ENCODE peak calls at places on chromosome 1, in nine cellular contexts. L, F, A, M, C, H, O, Z and T are unnamed samples.

GRCh38 chr1:212287261-212287895 is 2.2 kb downstream of the PPP2R5A start:
- DNase-seq in L (no peak), F (no peak), A (no peak), M (no peak), C (no peak), H (no peak), O (no peak), Z (no peak), T (no peak)

GRCh38 chr1:25038699-25039098 is 108.6 kb upstream of the RUNX3 start:
- DNase-seq in L (no peak), F (no peak), A (no peak), M (no peak), C (no peak), H (no peak), O (no peak), Z (no peak), T (no peak)

GRCh38 chr1:159088050-159088449 is 11.5 kb upstream of the AIM2 start:
- DNase-seq in L (no peak), F (no peak), A (no peak), M (no peak), C (no peak), H (peak; percentile 23), O (no peak), Z (no peak), T (no peak)

GRCh38 chr1:113396102-113396501 is 5.8 kb downstream of the MAGI3 start:
- DNase-seq in L (no peak), F (no peak), A (no peak), M (no peak), C (no peak), H (no peak), O (no peak), Z (no peak), T (no peak)

GRCh38 chr1:209651148-209651547 is 1.1 kb downstream of the LAMB3 start:
- DNase-seq in L (peak; percentile 84), F (no peak), A (no peak), M (peak; percentile 50), C (peak; percentile 84), H (peak; percentile 95), O (peak; percentile 87), Z (peak; percentile 94), T (no peak)

GRCh38 chr1:15159166-15159555 is 5.6 kb downstream of the TMEM51 start:
- DNase-seq in L (no peak), F (no peak), A (no peak), M (no peak), C (no peak), H (no peak), O (no peak), Z (no peak), T (no peak)

GRCh38 chr1:230120949-230121381 is 53.9 kb downstream of the GALNT2 start:
- DNase-seq in L (no peak), F (no peak), A (no peak), M (no peak), C (peak; percentile 60), H (peak; percentile 74), O (peak; percentile 75), Z (no peak), T (no peak)

GRCh38 chr1:15296602-15297321 is 49.7 kb downstream of the FHAD1 start:
- DNase-seq in L (peak; percentile 49), F (no peak), A (no peak), M (no peak), C (no peak), H (peak; percentile 26), O (no peak), Z (no peak), T (no peak)

GRCh38 chr1:21175670-21176581 is 771 bp downstream of the EIF4G3 start:
- DNase-seq in L (peak; percentile 75), F (peak; percentile 41), A (peak; percentile 45), M (peak; percentile 20), C (peak; percentile 45), H (no peak), O (peak; percentile 64), Z (peak; percentile 64), T (peak; percentile 58)

GRCh38 chr1:36034692-36035091 is 49.2 kb upstream of the TEKT2 start:
- DNase-seq in L (no peak), F (no peak), A (no peak), M (no peak), C (peak; percentile 2), H (peak; percentile 88), O (no peak), Z (no peak), T (no peak)

GRCh38 chr1:205575294-205575885 is 56.4 kb downstream of the ELK4 start:
- DNase-seq in L (peak; percentile 21), F (no peak), A (no peak), M (no peak), C (no peak), H (no peak), O (peak; percentile 32), Z (no peak), T (no peak)

DNA sequence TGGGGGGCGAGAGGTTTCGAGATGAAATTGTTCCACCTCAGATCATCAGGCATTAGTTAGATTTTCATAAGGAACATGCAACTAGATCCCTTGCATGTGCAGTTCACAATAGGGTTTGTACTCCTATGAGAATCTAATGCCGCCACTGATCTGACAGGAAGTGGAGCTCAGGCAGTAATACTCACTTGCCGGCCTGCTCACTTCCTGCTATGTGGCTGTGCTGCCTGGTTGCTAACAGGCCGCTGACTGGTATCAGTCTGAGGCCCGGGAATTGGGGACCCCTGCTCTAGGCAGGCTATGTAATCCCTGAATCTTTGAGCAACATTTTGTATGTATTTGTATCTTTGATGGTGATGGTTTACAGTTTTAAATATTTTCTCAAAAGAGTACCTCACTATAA is 32.5 kb downstream of the XKR8 start:
- DNase-seq in L (no peak), F (peak; percentile 36), A (no peak), M (peak; percentile 20), C (no peak), H (no peak), O (peak; percentile 64), Z (no peak), T (peak; percentile 61)
- H3K27ac ChIP-seq in L (peak overlapping the region; percentile 20), F (peak overlapping the region; percentile 22), A (no peak overlapping the region), M (no peak overlapping the region), C (no peak overlapping the region), H (no peak overlapping the region), O (no peak overlapping the region), Z (no peak overlapping the region), T (peak overlapping the region; percentile 70)

DNA sequence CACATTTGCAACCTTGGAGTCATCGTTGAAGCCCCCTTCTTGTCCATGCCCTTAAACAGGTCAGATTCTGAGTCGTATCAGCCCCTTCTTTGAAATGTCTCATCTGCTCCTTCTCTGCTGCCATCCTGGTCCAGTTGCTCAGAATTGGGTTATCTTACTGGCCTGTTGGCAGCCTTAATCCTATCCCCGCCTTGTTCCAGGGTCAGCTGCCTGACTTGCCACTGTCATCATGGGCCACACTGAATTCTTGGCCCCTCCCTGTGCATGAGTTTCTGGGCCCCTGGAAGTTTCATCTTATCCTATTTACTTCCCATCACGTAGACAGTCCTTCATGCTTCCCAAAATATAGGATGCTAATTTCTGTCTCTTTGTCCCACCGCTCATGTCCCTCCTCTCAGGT is 23.7 kb downstream of the IRF2BP2 start:
- DNase-seq in L (no peak), F (no peak), A (no peak), M (no peak), C (no peak), H (no peak), O (no peak), Z (no peak), T (no peak)
- H3K27ac ChIP-seq in L (no peak overlapping the region), F (no peak overlapping the region), A (peak overlapping the region; percentile 80), M (peak overlapping the region; percentile 86), C (no peak overlapping the region), H (no peak overlapping the region), O (peak overlapping the region; percentile 21), Z (peak overlapping the region; percentile 83), T (no peak overlapping the region)

GRCh38 chr1:38327559-38327973 is 281.0 kb upstream of the POU3F1 start:
- DNase-seq in L (no peak), F (no peak), A (no peak), M (no peak), C (no peak), H (no peak), O (no peak), Z (no peak), T (no peak)
- H3K27ac ChIP-seq in L (no peak overlapping the region), F (no peak overlapping the region), A (no peak overlapping the region), M (no peak overlapping the region), C (no peak overlapping the region), H (no peak overlapping the region), O (no peak overlapping the region), Z (no peak overlapping the region), T (no peak overlapping the region)

DNA sequence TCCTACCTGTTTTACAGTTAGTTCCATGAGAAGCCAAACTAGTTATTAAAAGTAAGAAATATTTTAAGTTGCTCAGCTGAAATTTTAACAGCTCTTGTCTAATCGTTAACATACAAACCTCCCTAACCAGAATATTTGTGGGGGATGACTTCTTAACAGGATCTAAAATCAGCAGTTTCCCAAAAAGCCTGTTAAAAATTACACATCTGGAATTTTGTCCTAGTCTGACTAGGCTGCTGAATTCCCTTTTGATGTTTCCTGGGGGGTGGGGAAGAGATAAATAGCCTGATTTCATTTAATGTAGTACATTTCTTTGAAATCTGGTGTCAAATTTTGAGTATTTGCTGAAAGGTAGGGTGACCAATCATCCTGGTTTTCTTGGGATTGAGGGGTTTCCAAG is 78.8 kb upstream of the ARHGAP29 start:
- DNase-seq in L (no peak), F (no peak), A (no peak), M (no peak), C (no peak), H (no peak), O (no peak), Z (no peak), T (no peak)
- H3K27ac ChIP-seq in L (no peak overlapping the region), F (no peak overlapping the region), A (no peak overlapping the region), M (no peak overlapping the region), C (peak overlapping the region; percentile 90), H (no peak overlapping the region), O (no peak overlapping the region), Z (no peak overlapping the region), T (no peak overlapping the region)